ENCODE peak calls at places on chromosome 19, in seven cellular contexts. F, Y, O, H, C, Q and Z are unnamed samples. For H3K9me3, the result is how much of the 10 kb centered on the place peaks cover.

GRCh38 chr19:14473073-14473790 is 1.9 kb downstream of the PTGER1 start:
- DNase-seq in F (no peak), Y (no peak), O (peak), H (no peak), C (peak), Q (peak), Z (no peak)

GRCh38 chr19:53977991-53978731 is 13.3 kb upstream of the CACNG6 start:
- DNase-seq in F (no peak), Y (peak), O (peak), H (no peak), C (peak), Q (peak), Z (peak)

GRCh38 chr19:40443930-40444180 is 280 bp downstream of the SERTAD3 start:
- DNase-seq in F (no peak), Y (no peak), O (no peak), H (no peak), C (no peak), Q (no peak), Z (no peak)

GRCh38 chr19:10237702-10238101 is 6.6 kb upstream of the S1PR2 start:
- DNase-seq in F (no peak), Y (no peak), O (no peak), H (no peak), C (no peak), Q (no peak), Z (no peak)

GRCh38 chr19:18789883-18790565 is 1.1 kb downstream of the COMP start:
- DNase-seq in F (no peak), Y (no peak), O (peak), H (no peak), C (peak), Q (peak), Z (no peak)

GRCh38 chr19:34319785-34320184 is 45.2 kb upstream of the GPI start:
- DNase-seq in F (no peak), Y (no peak), O (no peak), H (no peak), C (no peak), Q (peak), Z (no peak)

GRCh38 chr19:44529541-44529940 is at the start of gene CEACAM20:
- DNase-seq in F (no peak), Y (no peak), O (no peak), H (no peak), C (no peak), Q (no peak), Z (no peak)

GRCh38 chr19:18496980-18497256 is 25.0 kb downstream of the ELL start:
- DNase-seq in F (no peak), Y (no peak), O (no peak), H (no peak), C (no peak), Q (no peak), Z (no peak)

GRCh38 chr19:38545596-38545995 is 72.2 kb downstream of the MAP4K1 start:
- DNase-seq in F (no peak), Y (no peak), O (no peak), H (no peak), C (no peak), Q (no peak), Z (no peak)

GRCh38 chr19:57872450-57872849 is 16.4 kb downstream of the ZNF814 start:
- DNase-seq in F (no peak), Y (no peak), O (no peak), H (no peak), C (no peak), Q (no peak), Z (no peak)

GRCh38 chr19:51714848-51715247 is 8.9 kb downstream of the HAS1 start:
- DNase-seq in F (no peak), Y (no peak), O (no peak), H (no peak), C (no peak), Q (no peak), Z (no peak)

GRCh38 chr19:30449673-30450072 is 77.5 kb downstream of the ZNF536 start:
- DNase-seq in F (no peak), Y (no peak), O (peak), H (no peak), C (no peak), Q (no peak), Z (no peak)

GRCh38 chr19:35260694-35261304 is 8.0 kb upstream of the USF2 start:
- DNase-seq in F (no peak), Y (no peak), O (no peak), H (no peak), C (no peak), Q (no peak), Z (no peak)

GRCh38 chr19:7900931-7901330 is 2.7 kb upstream of the MAP2K7 start:
- DNase-seq in F (no peak), Y (no peak), O (no peak), H (no peak), C (no peak), Q (no peak), Z (no peak)

GRCh38 chr19:32357720-32358119 is 12.3 kb downstream of the ZNF507 start:
- DNase-seq in F (no peak), Y (no peak), O (no peak), H (no peak), C (no peak), Q (no peak), Z (no peak)

GRCh38 chr19:44753932-44754742 is 5.6 kb downstream of the BCL3 start:
- DNase-seq in F (no peak), Y (no peak), O (peak), H (no peak), C (peak), Q (peak), Z (no peak)

GRCh38 chr19:33621811-33622504 is at the start of gene CHST8:
- DNase-seq in F (no peak), Y (no peak), O (peak), H (no peak), C (peak), Q (peak), Z (peak)

GRCh38 chr19:23482829-23483228 is 87.6 kb upstream of the ZNF91 start:
- DNase-seq in F (no peak), Y (no peak), O (no peak), H (no peak), C (no peak), Q (no peak), Z (no peak)

DNA sequence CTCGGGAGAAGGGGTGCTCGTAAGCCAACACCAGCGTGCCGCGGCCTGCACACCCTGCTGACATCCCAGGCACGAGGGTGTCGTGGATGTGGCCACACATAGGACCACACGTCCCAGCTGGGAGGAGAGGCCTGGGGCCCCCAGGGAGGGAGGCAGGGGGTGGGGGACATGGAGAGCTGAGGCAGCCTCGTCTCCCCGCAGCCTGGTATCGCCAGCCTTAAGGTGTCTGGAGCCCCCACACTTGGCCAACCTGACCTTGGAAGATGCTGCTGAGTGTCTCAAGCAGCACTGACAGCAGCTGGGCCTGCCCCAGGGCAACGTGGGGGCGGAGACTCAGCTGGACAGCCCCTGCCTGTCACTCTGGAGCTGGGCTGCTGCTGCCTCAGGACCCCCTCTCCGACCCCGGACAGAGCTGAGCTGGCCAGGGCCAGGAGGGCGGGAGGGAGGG is 2.4 kb downstream of the IZUMO4 start:
- DNase-seq in F (no peak), Y (no peak), O (no peak), H (no peak), C (no peak), Q (no peak), Z (no peak)
- TF ChIP-seq YY1 in F (no peak), Y (no peak), O (no peak), H (no peak), C (no peak), Q (no peak), Z (no peak)

GRCh38 chr19:15846923-15847322 is 31.5 kb upstream of the OR10H1 start:
- DNase-seq in F (no peak), Y (no peak), O (no peak), H (no peak), C (no peak), Q (no peak), Z (no peak)

GRCh38 chr19:15850385-15850784 is 34.9 kb upstream of the OR10H1 start:
- DNase-seq in F (no peak), Y (no peak), O (no peak), H (no peak), C (no peak), Q (no peak), Z (no peak)
- H3K9me3 ChIP-seq in F (under half), Y (under half), O (under half), H (under half), C (half or more), Q (under half), Z (under half)

GRCh38 chr19:13055213-13056051 is 47.2 kb downstream of the LYL1 start:
- DNase-seq in F (no peak), Y (no peak), O (peak), H (no peak), C (peak), Q (no peak), Z (no peak)

GRCh38 chr19:13052447-13053232 is 50.0 kb downstream of the LYL1 start:
- DNase-seq in F (no peak), Y (no peak), O (no peak), H (no peak), C (no peak), Q (no peak), Z (no peak)

GRCh38 chr19:13054605-13055212 is 47.9 kb downstream of the LYL1 start:
- DNase-seq in F (no peak), Y (no peak), O (no peak), H (no peak), C (no peak), Q (no peak), Z (no peak)

GRCh38 chr19:13053238-13053637 is 49.4 kb downstream of the LYL1 start:
- DNase-seq in F (no peak), Y (no peak), O (no peak), H (no peak), C (no peak), Q (no peak), Z (no peak)

GRCh38 chr19:13053761-13054604 is 48.7 kb downstream of the LYL1 start:
- DNase-seq in F (peak), Y (peak), O (peak), H (no peak), C (no peak), Q (no peak), Z (no peak)
- H3K4me3 ChIP-seq in F (peak), Y (peak), O (no peak), H (no peak), C (no peak), Q (no peak), Z (no peak)

DNA sequence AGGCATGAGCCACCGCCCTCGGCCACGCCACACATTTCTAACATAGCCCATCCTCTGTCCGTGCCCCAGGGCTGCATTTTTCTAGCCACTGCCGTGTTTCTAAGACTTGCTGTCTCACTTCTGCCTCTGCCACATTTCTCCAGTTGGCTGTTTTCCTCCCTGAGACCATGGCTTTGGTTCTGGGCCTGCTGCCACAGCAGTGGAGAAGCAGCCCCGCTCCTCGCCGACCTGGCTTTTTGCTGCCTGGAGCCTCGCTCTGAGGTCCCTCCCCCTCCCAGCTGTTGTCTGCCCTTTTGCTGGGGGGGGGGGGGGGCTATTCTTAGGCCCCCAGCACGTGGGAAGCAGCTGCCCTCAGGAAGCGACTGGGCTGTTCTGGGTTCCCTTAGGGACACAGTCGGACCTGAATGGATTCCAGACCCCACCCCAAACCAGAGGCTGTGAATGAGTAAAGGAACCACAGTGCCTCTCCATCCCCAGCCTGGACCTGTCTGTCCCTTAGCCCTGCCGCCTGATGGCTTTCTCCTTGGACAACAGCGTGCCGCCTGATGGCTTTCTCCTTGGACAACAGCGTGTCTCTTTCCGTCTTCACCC is 3.3 kb downstream of the GYS1 start:
- DNase-seq in F (no peak), Y (no peak), O (no peak), H (no peak), C (no peak), Q (no peak), Z (no peak)
- TF ChIP-seq YY1 in F (no peak), Y (no peak), O (no peak), H (no peak), C (no peak), Q (no peak), Z (no peak)

DNA sequence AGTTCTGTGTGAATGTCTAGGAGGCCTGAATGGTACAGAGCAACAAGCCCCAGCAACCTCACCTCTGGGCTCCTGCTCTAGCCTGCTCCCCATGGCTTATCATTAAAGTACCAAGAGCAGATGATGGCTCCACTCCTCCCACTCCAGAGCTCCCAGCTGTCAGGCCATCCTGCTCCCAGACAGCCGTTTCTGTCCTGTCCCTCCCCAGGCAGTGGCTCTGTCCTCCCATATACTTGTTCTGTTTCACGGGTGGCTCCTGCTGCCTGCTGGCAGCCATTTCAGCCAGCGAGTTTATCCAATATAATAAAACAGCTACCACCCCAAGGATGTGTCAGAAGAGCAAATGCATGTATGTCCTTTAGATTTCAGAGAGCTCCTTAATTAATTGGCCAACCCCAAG is 79.5 kb upstream of the VSTM2B start:
- DNase-seq in F (no peak), Y (no peak), O (no peak), H (no peak), C (peak), Q (no peak), Z (no peak)
- H3K9me3 ChIP-seq in F (under half), Y (under half), O (under half), H (under half), C (under half), Q (under half), Z (under half)

DNA sequence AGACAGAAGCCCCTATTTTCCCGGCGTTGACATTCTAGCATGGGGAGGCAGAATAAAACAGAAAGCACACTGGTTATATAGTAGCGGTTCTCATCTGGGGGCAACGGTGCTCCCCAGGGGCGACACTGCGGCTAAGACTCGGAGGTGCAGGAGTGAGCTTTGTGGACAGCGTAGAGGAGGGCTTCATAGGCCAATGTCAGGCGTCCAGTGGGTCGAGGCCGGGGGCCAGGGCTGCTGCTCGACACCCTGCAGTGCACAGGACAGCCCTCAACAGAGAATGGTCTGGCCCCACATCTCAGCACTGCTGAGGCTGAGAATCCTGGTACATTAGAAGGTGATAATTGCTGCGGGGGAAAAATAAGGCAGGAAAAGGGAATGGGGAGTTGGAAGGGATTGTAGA is 1.5 kb downstream of the ZNF628 start:
- DNase-seq in F (no peak), Y (no peak), O (no peak), H (no peak), C (no peak), Q (no peak), Z (no peak)
- H3K4me3 ChIP-seq in F (peak), Y (peak), O (peak), H (peak), C (no peak), Q (peak), Z (no peak)

GRCh38 chr19:6528544-6529121 is 2.2 kb upstream of the TNFSF9 start:
- DNase-seq in F (peak), Y (no peak), O (no peak), H (no peak), C (no peak), Q (peak), Z (no peak)
- TF ChIP-seq YY1 in F (no peak), Y (no peak), O (no peak), H (peak), C (no peak), Q (no peak), Z (no peak)